ENCODE peak calls at places on chromosomes 4 and X, in seven cellular contexts. One of them, this sample, is unnamed. For H3K27me3 and H3K36me3, the result is how much of the 10 kb centered on the place peaks cover.

GRCh38 chrX:46376246-46376885 is 168.9 kb downstream of the ZNF674 start:
- DNase-seq in endothelial cell of umbilical vein: peak
- DNase-seq in tibial artery: no peak
- DNase-seq in lower lobe of right lung: no peak
- DNase-seq in spleen: no peak
- DNase-seq in RWPE2: no peak
- DNase-seq in CD8-positive, alpha-beta memory T cell: no peak
- DNase-seq in this sample: peak

GRCh38 chrX:133419911-133420310 is 4.6 kb upstream of the GPC4 start:
- DNase-seq in endothelial cell of umbilical vein: no peak
- DNase-seq in tibial artery: no peak
- DNase-seq in lower lobe of right lung: no peak
- DNase-seq in spleen: no peak
- DNase-seq in RWPE2: no peak
- DNase-seq in CD8-positive, alpha-beta memory T cell: no peak
- DNase-seq in this sample: no peak

GRCh38 chr4:114025176-114025777 is 45.8 kb upstream of the ARSJ start:
- DNase-seq in endothelial cell of umbilical vein: no peak
- DNase-seq in tibial artery: no peak
- DNase-seq in lower lobe of right lung: no peak
- DNase-seq in spleen: no peak
- DNase-seq in RWPE2: no peak
- DNase-seq in CD8-positive, alpha-beta memory T cell: no peak
- DNase-seq in this sample: no peak

GRCh38 chr4:5511791-5512190 is 196.6 kb downstream of the EVC2 start:
- DNase-seq in endothelial cell of umbilical vein: no peak
- DNase-seq in tibial artery: no peak
- DNase-seq in lower lobe of right lung: no peak
- DNase-seq in spleen: no peak
- DNase-seq in RWPE2: no peak
- DNase-seq in CD8-positive, alpha-beta memory T cell: no peak
- DNase-seq in this sample: no peak

GRCh38 chr4:176193126-176193525 is 2.3 kb downstream of the SPATA4 start:
- DNase-seq in endothelial cell of umbilical vein: peak
- DNase-seq in tibial artery: no peak
- DNase-seq in lower lobe of right lung: no peak
- DNase-seq in spleen: no peak
- DNase-seq in RWPE2: no peak
- DNase-seq in CD8-positive, alpha-beta memory T cell: no peak
- DNase-seq in this sample: no peak

GRCh38 chr4:173436149-173436579 is 37.2 kb upstream of the SCRG1 start:
- DNase-seq in endothelial cell of umbilical vein: no peak
- DNase-seq in tibial artery: no peak
- DNase-seq in lower lobe of right lung: no peak
- DNase-seq in spleen: no peak
- DNase-seq in RWPE2: no peak
- DNase-seq in CD8-positive, alpha-beta memory T cell: no peak
- DNase-seq in this sample: no peak

GRCh38 chr4:173046144-173046543 is 122.5 kb upstream of the GALNT7 start:
- DNase-seq in endothelial cell of umbilical vein: no peak
- DNase-seq in tibial artery: no peak
- DNase-seq in lower lobe of right lung: no peak
- DNase-seq in spleen: no peak
- DNase-seq in RWPE2: no peak
- DNase-seq in CD8-positive, alpha-beta memory T cell: no peak
- DNase-seq in this sample: no peak

GRCh38 chr4:143641406-143641805 is 59.1 kb downstream of the FREM3 start:
- DNase-seq in endothelial cell of umbilical vein: peak
- DNase-seq in tibial artery: no peak
- DNase-seq in lower lobe of right lung: no peak
- DNase-seq in spleen: no peak
- DNase-seq in RWPE2: no peak
- DNase-seq in CD8-positive, alpha-beta memory T cell: no peak
- DNase-seq in this sample: no peak

GRCh38 chr4:138644322-138644721 is 371.3 kb upstream of the NOCT start:
- DNase-seq in endothelial cell of umbilical vein: no peak
- DNase-seq in tibial artery: no peak
- DNase-seq in lower lobe of right lung: no peak
- DNase-seq in spleen: no peak
- DNase-seq in RWPE2: no peak
- DNase-seq in CD8-positive, alpha-beta memory T cell: no peak
- DNase-seq in this sample: no peak

GRCh38 chr4:102404551-102404969 is 59.3 kb upstream of the SLC39A8 start:
- DNase-seq in endothelial cell of umbilical vein: no peak
- DNase-seq in tibial artery: no peak
- DNase-seq in lower lobe of right lung: no peak
- DNase-seq in spleen: no peak
- DNase-seq in RWPE2: no peak
- DNase-seq in CD8-positive, alpha-beta memory T cell: no peak
- DNase-seq in this sample: no peak

GRCh38 chr4:155908187-155909139 is 5.0 kb downstream of the TDO2 start:
- DNase-seq in endothelial cell of umbilical vein: no peak
- DNase-seq in tibial artery: no peak
- DNase-seq in lower lobe of right lung: no peak
- DNase-seq in spleen: no peak
- DNase-seq in RWPE2: no peak
- DNase-seq in CD8-positive, alpha-beta memory T cell: no peak
- DNase-seq in this sample: no peak

DNA sequence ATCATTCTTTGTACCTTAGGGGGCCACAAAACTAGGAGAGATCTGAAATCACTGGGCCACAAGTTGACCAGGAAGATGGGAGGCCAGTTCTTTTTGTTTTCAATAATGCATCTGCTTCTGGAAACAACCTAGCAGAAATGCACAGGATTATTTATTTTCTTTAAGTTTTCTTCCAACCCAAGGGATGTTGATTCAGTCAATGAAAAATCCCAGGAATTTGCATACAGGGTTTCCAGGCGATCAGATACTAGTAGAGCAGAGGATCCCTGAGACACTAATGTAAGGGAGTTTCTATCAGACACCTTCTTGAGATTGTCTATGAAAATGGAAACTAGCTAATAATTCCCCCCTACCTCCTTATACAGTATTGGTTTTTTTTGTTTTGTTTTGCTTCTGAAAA is 7.4 kb downstream of the ATOH1 start:
- DNase-seq in endothelial cell of umbilical vein: no peak
- DNase-seq in tibial artery: no peak
- DNase-seq in lower lobe of right lung: no peak
- DNase-seq in spleen: no peak
- DNase-seq in RWPE2: no peak
- DNase-seq in CD8-positive, alpha-beta memory T cell: no peak
- DNase-seq in this sample: no peak
- H3K27me3 ChIP-seq in endothelial cell of umbilical vein: under half
- H3K27me3 ChIP-seq in tibial artery: under half
- H3K27me3 ChIP-seq in lower lobe of right lung: under half
- H3K27me3 ChIP-seq in spleen: half or more
- H3K27me3 ChIP-seq in RWPE2: under half
- H3K27me3 ChIP-seq in CD8-positive, alpha-beta memory T cell: under half
- H3K27me3 ChIP-seq in this sample: half or more

DNA sequence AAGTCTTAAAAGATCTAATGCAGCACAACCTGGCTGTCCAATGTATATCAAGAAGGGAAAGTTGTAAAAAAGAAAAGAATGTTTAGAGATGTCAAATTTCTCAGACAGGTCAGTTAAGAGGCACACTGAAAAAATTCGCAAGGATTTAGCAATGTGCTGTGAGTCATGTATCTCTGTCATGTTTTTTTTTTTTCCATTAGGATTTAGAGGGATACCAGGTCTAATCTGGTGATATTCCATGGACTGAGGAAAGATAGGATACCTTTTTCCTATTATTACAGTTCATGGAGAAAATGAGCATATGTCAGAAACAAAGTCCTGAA is 815.4 kb upstream of the PCDH10 start:
- DNase-seq in endothelial cell of umbilical vein: no peak
- DNase-seq in tibial artery: no peak
- DNase-seq in lower lobe of right lung: no peak
- DNase-seq in spleen: no peak
- DNase-seq in RWPE2: no peak
- DNase-seq in CD8-positive, alpha-beta memory T cell: no peak
- DNase-seq in this sample: no peak
- H3K4me3 ChIP-seq in endothelial cell of umbilical vein: no peak
- H3K4me3 ChIP-seq in tibial artery: no peak
- H3K4me3 ChIP-seq in lower lobe of right lung: no peak
- H3K4me3 ChIP-seq in spleen: no peak
- H3K4me3 ChIP-seq in RWPE2: no peak
- H3K4me3 ChIP-seq in CD8-positive, alpha-beta memory T cell: no peak
- H3K4me3 ChIP-seq in this sample: no peak

GRCh38 chr4:7006411-7006810 is 36.8 kb upstream of the TADA2B start:
- DNase-seq in endothelial cell of umbilical vein: no peak
- DNase-seq in tibial artery: no peak
- DNase-seq in lower lobe of right lung: no peak
- DNase-seq in spleen: no peak
- DNase-seq in RWPE2: no peak
- DNase-seq in CD8-positive, alpha-beta memory T cell: no peak
- DNase-seq in this sample: no peak

GRCh38 chr4:7009591-7009990 is 33.6 kb upstream of the TADA2B start:
- DNase-seq in endothelial cell of umbilical vein: no peak
- DNase-seq in tibial artery: no peak
- DNase-seq in lower lobe of right lung: no peak
- DNase-seq in spleen: no peak
- DNase-seq in RWPE2: no peak
- DNase-seq in CD8-positive, alpha-beta memory T cell: no peak
- DNase-seq in this sample: no peak

GRCh38 chr4:7007142-7007907 is 35.8 kb upstream of the TADA2B start:
- DNase-seq in endothelial cell of umbilical vein: no peak
- DNase-seq in tibial artery: no peak
- DNase-seq in lower lobe of right lung: no peak
- DNase-seq in spleen: peak
- DNase-seq in RWPE2: no peak
- DNase-seq in CD8-positive, alpha-beta memory T cell: no peak
- DNase-seq in this sample: peak

GRCh38 chr4:7005571-7005970 is 37.6 kb upstream of the TADA2B start:
- DNase-seq in endothelial cell of umbilical vein: no peak
- DNase-seq in tibial artery: no peak
- DNase-seq in lower lobe of right lung: no peak
- DNase-seq in spleen: no peak
- DNase-seq in RWPE2: no peak
- DNase-seq in CD8-positive, alpha-beta memory T cell: no peak
- DNase-seq in this sample: no peak

DNA sequence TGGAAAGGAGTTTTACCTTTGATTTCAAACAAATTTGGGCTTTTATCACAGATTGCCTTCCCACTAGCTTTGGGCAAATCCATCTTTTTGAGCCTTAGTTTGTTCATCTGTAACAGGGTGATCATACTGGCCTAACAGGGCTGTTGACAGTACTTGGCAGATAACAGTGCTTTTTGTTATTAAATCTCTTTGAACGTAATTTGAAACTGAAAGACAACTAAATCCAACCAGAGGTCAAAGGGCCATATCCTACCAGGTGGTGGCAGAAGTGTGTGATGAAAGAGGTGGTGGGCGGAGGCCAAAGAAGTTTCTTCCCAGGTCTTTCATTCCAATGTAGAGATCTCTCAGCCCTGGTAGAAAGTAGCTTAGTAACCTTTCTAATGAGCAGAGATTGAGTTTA is 35.2 kb upstream of the TADA2B start:
- DNase-seq in endothelial cell of umbilical vein: no peak
- DNase-seq in tibial artery: no peak
- DNase-seq in lower lobe of right lung: no peak
- DNase-seq in spleen: no peak
- DNase-seq in RWPE2: no peak
- DNase-seq in CD8-positive, alpha-beta memory T cell: no peak
- DNase-seq in this sample: peak
- H3K36me3 ChIP-seq in endothelial cell of umbilical vein: under half
- H3K36me3 ChIP-seq in tibial artery: under half
- H3K36me3 ChIP-seq in lower lobe of right lung: half or more
- H3K36me3 ChIP-seq in spleen: half or more
- H3K36me3 ChIP-seq in RWPE2: half or more
- H3K36me3 ChIP-seq in CD8-positive, alpha-beta memory T cell: under half
- H3K36me3 ChIP-seq in this sample: under half

GRCh38 chr4:105146286-105147219 is at the start of gene TET2:
- DNase-seq in endothelial cell of umbilical vein: peak
- DNase-seq in tibial artery: peak
- DNase-seq in lower lobe of right lung: peak
- DNase-seq in spleen: peak
- DNase-seq in RWPE2: peak
- DNase-seq in CD8-positive, alpha-beta memory T cell: peak
- DNase-seq in this sample: peak

GRCh38 chr4:105145913-105146285 is 777 bp upstream of the TET2 start:
- DNase-seq in endothelial cell of umbilical vein: peak
- DNase-seq in tibial artery: peak
- DNase-seq in lower lobe of right lung: peak
- DNase-seq in spleen: peak
- DNase-seq in RWPE2: no peak
- DNase-seq in CD8-positive, alpha-beta memory T cell: peak
- DNase-seq in this sample: no peak

GRCh38 chr4:105140684-105141490 is 5.8 kb upstream of the TET2 start:
- DNase-seq in endothelial cell of umbilical vein: peak
- DNase-seq in tibial artery: no peak
- DNase-seq in lower lobe of right lung: no peak
- DNase-seq in spleen: no peak
- DNase-seq in RWPE2: no peak
- DNase-seq in CD8-positive, alpha-beta memory T cell: peak
- DNase-seq in this sample: peak

GRCh38 chr4:105147226-105148151 is 813 bp downstream of the TET2 start:
- DNase-seq in endothelial cell of umbilical vein: peak
- DNase-seq in tibial artery: peak
- DNase-seq in lower lobe of right lung: peak
- DNase-seq in spleen: peak
- DNase-seq in RWPE2: no peak
- DNase-seq in CD8-positive, alpha-beta memory T cell: no peak
- DNase-seq in this sample: peak

GRCh38 chr4:105145059-105145912 is 1.4 kb upstream of the TET2 start:
- DNase-seq in endothelial cell of umbilical vein: peak
- DNase-seq in tibial artery: no peak
- DNase-seq in lower lobe of right lung: no peak
- DNase-seq in spleen: no peak
- DNase-seq in RWPE2: no peak
- DNase-seq in CD8-positive, alpha-beta memory T cell: no peak
- DNase-seq in this sample: no peak
- H3K27me3 ChIP-seq in endothelial cell of umbilical vein: under half
- H3K27me3 ChIP-seq in tibial artery: under half
- H3K27me3 ChIP-seq in lower lobe of right lung: under half
- H3K27me3 ChIP-seq in spleen: under half
- H3K27me3 ChIP-seq in RWPE2: under half
- H3K27me3 ChIP-seq in CD8-positive, alpha-beta memory T cell: under half
- H3K27me3 ChIP-seq in this sample: half or more

GRCh38 chrX:30572678-30573077 is 4.9 kb downstream of the TASL start:
- DNase-seq in endothelial cell of umbilical vein: no peak
- DNase-seq in tibial artery: no peak
- DNase-seq in lower lobe of right lung: no peak
- DNase-seq in spleen: no peak
- DNase-seq in RWPE2: no peak
- DNase-seq in CD8-positive, alpha-beta memory T cell: no peak
- DNase-seq in this sample: no peak
- H3K4me3 ChIP-seq in endothelial cell of umbilical vein: no peak
- H3K4me3 ChIP-seq in tibial artery: no peak
- H3K4me3 ChIP-seq in lower lobe of right lung: no peak
- H3K4me3 ChIP-seq in spleen: no peak
- H3K4me3 ChIP-seq in RWPE2: no peak
- H3K4me3 ChIP-seq in CD8-positive, alpha-beta memory T cell: no peak
- H3K4me3 ChIP-seq in this sample: no peak

DNA sequence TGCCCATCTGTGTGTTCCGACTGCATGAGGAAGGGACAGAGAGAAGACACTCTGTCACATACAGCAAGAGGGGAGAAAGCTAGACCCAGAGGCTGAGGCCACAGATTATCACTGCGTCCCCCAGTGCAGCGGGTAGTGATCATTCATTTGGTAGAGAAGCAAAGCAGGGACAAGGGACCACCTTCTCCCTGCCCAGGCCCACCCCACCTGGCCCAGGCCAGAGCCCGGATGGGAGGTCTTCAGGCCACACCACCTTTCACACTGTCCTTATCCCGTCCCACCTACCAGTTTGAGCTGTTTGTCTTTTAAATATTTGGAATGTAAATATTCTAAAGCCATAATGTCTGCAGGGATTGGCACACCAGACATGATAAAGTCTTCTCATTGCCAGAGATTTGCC is 10.6 kb downstream of the TNIP2 start:
- DNase-seq in endothelial cell of umbilical vein: no peak
- DNase-seq in tibial artery: no peak
- DNase-seq in lower lobe of right lung: peak
- DNase-seq in spleen: peak
- DNase-seq in RWPE2: no peak
- DNase-seq in CD8-positive, alpha-beta memory T cell: no peak
- DNase-seq in this sample: no peak
- H3K36me3 ChIP-seq in endothelial cell of umbilical vein: under half
- H3K36me3 ChIP-seq in tibial artery: under half
- H3K36me3 ChIP-seq in lower lobe of right lung: half or more
- H3K36me3 ChIP-seq in spleen: under half
- H3K36me3 ChIP-seq in RWPE2: under half
- H3K36me3 ChIP-seq in CD8-positive, alpha-beta memory T cell: under half
- H3K36me3 ChIP-seq in this sample: under half

This sample was measured in H7.